ENCODE peak calls at places on chromosomes 3 and 15, in six cellular contexts. L, A, X, V, E and O are unnamed samples.

GRCh38 chr3:8854656-8855055 is 85.2 kb upstream of the OXTR start:
- DNase-seq in L (no peak), X (no peak), E (no peak), A (no peak), V (no peak), O (no peak)

GRCh38 chr3:172124271-172124670 is 84.9 kb downstream of the FNDC3B start:
- DNase-seq in X (no peak), A (no peak), L (no peak), V (no peak), E (no peak), O (no peak)

GRCh38 chr3:127887321-127887720 is 27.7 kb upstream of the KBTBD12 start:
- DNase-seq in X (no peak), E (no peak), A (peak; percentile 59), V (no peak), L (no peak), O (no peak)

GRCh38 chr15:40982855-40983254 is 29.6 kb downstream of the CHAC1 start:
- DNase-seq in A (peak; percentile 94), X (no peak), V (no peak), L (no peak), E (no peak), O (no peak)

GRCh38 chr15:60324706-60325438 is 72.9 kb downstream of the ANXA2 start:
- DNase-seq in L (no peak), A (no peak), X (no peak), E (no peak), V (no peak), O (no peak)

GRCh38 chr3:52774901-52775864 is 2.2 kb upstream of the ITIH1 start:
- DNase-seq in V (no peak), X (no peak), A (no peak), E (no peak), L (no peak), O (no peak)

GRCh38 chr3:99789322-99789721 is 28.3 kb upstream of the CMSS1 start:
- DNase-seq in E (no peak), A (peak; percentile 71), L (no peak), V (no peak), X (no peak), O (peak; percentile 5)

GRCh38 chr3:161264771-161265343 is 43.7 kb downstream of the NMD3 start:
- DNase-seq in X (no peak), L (no peak), A (no peak), V (no peak), E (no peak), O (no peak)

GRCh38 chr3:120039642-120040610 is 54.3 kb downstream of the GSK3B start:
- DNase-seq in V (no peak), A (no peak), E (no peak), X (no peak), L (no peak), O (no peak)

GRCh38 chr3:112308151-112308911 is 14.3 kb upstream of the SLC9C1 start:
- DNase-seq in V (no peak), E (no peak), A (no peak), L (no peak), X (no peak), O (no peak)

GRCh38 chr15:96125681-96126080 is 204.8 kb upstream of the NR2F2 start:
- DNase-seq in E (no peak), X (no peak), L (no peak), A (peak; percentile 47), V (no peak), O (no peak)

GRCh38 chr3:107235923-107236315 is 141.3 kb upstream of the CCDC54 start:
- DNase-seq in X (peak; percentile 6), L (peak; percentile 11), A (peak; percentile 90), E (peak; percentile 23), V (peak; percentile 41), O (peak; percentile 59)

GRCh38 chr3:113234688-113235260 is 23.4 kb downstream of the BOC start:
- DNase-seq in V (no peak), E (no peak), X (no peak), L (no peak), A (no peak), O (no peak)

GRCh38 chr3:12194209-12194608 is 35.5 kb upstream of the TIMP4 start:
- DNase-seq in X (no peak), A (peak; percentile 94), L (no peak), V (no peak), E (no peak), O (no peak)

GRCh38 chr15:79640206-79640605 is 208.1 kb downstream of the MINAR1 start:
- DNase-seq in X (no peak), L (no peak), V (no peak), E (no peak), A (peak; percentile 91), O (no peak)

GRCh38 chr3:136498919-136499447 is 248.8 kb downstream of the PCCB start:
- DNase-seq in A (no peak), X (no peak), L (no peak), V (no peak), E (no peak), O (no peak)

GRCh38 chr3:139439278-139439677 is 37.0 kb downstream of the RBP2 start:
- DNase-seq in A (no peak), V (no peak), E (no peak), L (no peak), X (no peak), O (no peak)

GRCh38 chr3:66083961-66084270 is 45.2 kb upstream of the MAGI1 start:
- DNase-seq in X (no peak), V (no peak), L (no peak), E (no peak), A (no peak), O (no peak)

GRCh38 chr15:58495836-58496501 is 64.2 kb downstream of the LIPC start:
- DNase-seq in A (no peak), E (no peak), V (no peak), X (no peak), L (no peak), O (no peak)

GRCh38 chr3:123872621-123873020 is 11.5 kb downstream of the MYLK start:
- DNase-seq in L (no peak), E (no peak), A (no peak), X (no peak), V (no peak), O (no peak)

GRCh38 chr3:40593351-40593750 is 68.6 kb downstream of the ZNF621 start:
- DNase-seq in L (no peak), E (no peak), A (peak; percentile 7), V (no peak), X (no peak), O (no peak)

GRCh38 chr3:150503402-150504099 is 42.7 kb downstream of the SERP1 start:
- DNase-seq in L (no peak), X (no peak), A (no peak), V (no peak), E (no peak), O (no peak)

GRCh38 chr3:187909871-187910270 is 164.6 kb upstream of the BCL6 start:
- DNase-seq in L (no peak), A (no peak), V (no peak), X (no peak), E (no peak), O (no peak)

GRCh38 chr3:194261581-194262063 is 89.5 kb downstream of the CPN2 start:
- DNase-seq in L (no peak), X (no peak), E (no peak), V (no peak), A (no peak), O (no peak)

GRCh38 chr3:183239046-183239445 is 14.0 kb upstream of the B3GNT5 start:
- DNase-seq in E (no peak), A (no peak), L (no peak), X (no peak), V (no peak), O (no peak)

GRCh38 chr3:154954750-154955149 is 125.4 kb upstream of the MME start:
- DNase-seq in V (no peak), A (peak; percentile 85), L (no peak), X (no peak), E (no peak), O (no peak)

GRCh38 chr15:94453227-94453626 is 221.9 kb downstream of the MCTP2 start:
- DNase-seq in L (no peak), X (no peak), V (no peak), E (no peak), A (no peak), O (no peak)

GRCh38 chr15:62795171-62795570 is 247.4 kb upstream of the TPM1 start:
- DNase-seq in L (no peak), E (no peak), A (no peak), X (no peak), V (no peak), O (no peak)

GRCh38 chr3:11582123-11582968 is 61.4 kb downstream of the VGLL4 start:
- DNase-seq in X (no peak), L (no peak), A (peak; percentile 57), E (no peak), V (no peak), O (no peak)

GRCh38 chr3:186790261-186790981 is 7.0 kb downstream of the EIF4A2 start:
- DNase-seq in A (peak; percentile 68), L (peak; percentile 27), E (no peak), V (no peak), X (no peak), O (no peak)